ENCODE peak calls at places on chromosomes 16 and 17, in ten cellular contexts. One of them, this sample, is unnamed.

GRCh38 chr17:46764335-46764708 is 54.2 kb downstream of the WNT3 start:
- DNase-seq in A549: no peak
- DNase-seq in tibial artery: no peak
- DNase-seq in uterus: no peak
- DNase-seq in lung: no peak
- DNase-seq in AG04450: no peak
- DNase-seq in fibroblast of lung: no peak
- DNase-seq in OCI-LY7: no peak
- DNase-seq in cardiac muscle cell: no peak
- DNase-seq in thoracic aorta: no peak
- DNase-seq in this sample: no peak

GRCh38 chr16:79272141-79272577 is 328.4 kb downstream of the MAF start:
- DNase-seq in OCI-LY7: no peak
- DNase-seq in thoracic aorta: no peak
- DNase-seq in tibial artery: no peak
- DNase-seq in AG04450: no peak
- DNase-seq in fibroblast of lung: no peak
- DNase-seq in lung: no peak
- DNase-seq in cardiac muscle cell: no peak
- DNase-seq in uterus: no peak
- DNase-seq in A549: no peak
- DNase-seq in this sample: no peak

GRCh38 chr17:47989700-47990099 is 18.8 kb downstream of the CDK5RAP3 start:
- DNase-seq in fibroblast of lung: no peak
- DNase-seq in tibial artery: no peak
- DNase-seq in cardiac muscle cell: no peak
- DNase-seq in OCI-LY7: no peak
- DNase-seq in thoracic aorta: no peak
- DNase-seq in AG04450: no peak
- DNase-seq in A549: no peak
- DNase-seq in uterus: no peak
- DNase-seq in lung: no peak
- DNase-seq in this sample: no peak

GRCh38 chr16:77290451-77291110 is 91.4 kb downstream of the SYCE1L start:
- DNase-seq in cardiac muscle cell: peak
- DNase-seq in tibial artery: no peak
- DNase-seq in AG04450: no peak
- DNase-seq in uterus: no peak
- DNase-seq in A549: peak
- DNase-seq in thoracic aorta: no peak
- DNase-seq in OCI-LY7: no peak
- DNase-seq in fibroblast of lung: peak
- DNase-seq in lung: no peak
- DNase-seq in this sample: no peak

GRCh38 chr17:681738-682137 is 32.9 kb downstream of the VPS53 start:
- DNase-seq in thoracic aorta: no peak
- DNase-seq in cardiac muscle cell: peak
- DNase-seq in OCI-LY7: no peak
- DNase-seq in uterus: no peak
- DNase-seq in lung: no peak
- DNase-seq in A549: no peak
- DNase-seq in tibial artery: no peak
- DNase-seq in fibroblast of lung: peak
- DNase-seq in AG04450: no peak
- DNase-seq in this sample: no peak

GRCh38 chr16:81889896-81890634 is 111.0 kb downstream of the PLCG2 start:
- DNase-seq in lung: peak
- DNase-seq in thoracic aorta: no peak
- DNase-seq in fibroblast of lung: peak
- DNase-seq in A549: peak
- DNase-seq in tibial artery: no peak
- DNase-seq in OCI-LY7: peak
- DNase-seq in uterus: peak
- DNase-seq in AG04450: peak
- DNase-seq in cardiac muscle cell: peak
- DNase-seq in this sample: peak

GRCh38 chr16:70715860-70716357 is 30.1 kb upstream of the MTSS2 start:
- DNase-seq in fibroblast of lung: peak
- DNase-seq in A549: no peak
- DNase-seq in uterus: no peak
- DNase-seq in cardiac muscle cell: peak
- DNase-seq in lung: no peak
- DNase-seq in AG04450: no peak
- DNase-seq in thoracic aorta: no peak
- DNase-seq in OCI-LY7: no peak
- DNase-seq in tibial artery: no peak
- DNase-seq in this sample: no peak

GRCh38 chr17:39194985-39195524 is 2.4 kb downstream of the CACNB1 start:
- DNase-seq in tibial artery: peak
- DNase-seq in thoracic aorta: no peak
- DNase-seq in OCI-LY7: no peak
- DNase-seq in A549: no peak
- DNase-seq in AG04450: no peak
- DNase-seq in cardiac muscle cell: no peak
- DNase-seq in uterus: no peak
- DNase-seq in lung: no peak
- DNase-seq in fibroblast of lung: no peak
- DNase-seq in this sample: no peak

GRCh38 chr16:2473999-2474876 is 689 bp upstream of the TBC1D24 start:
- DNase-seq in thoracic aorta: no peak
- DNase-seq in tibial artery: no peak
- DNase-seq in cardiac muscle cell: peak
- DNase-seq in OCI-LY7: peak
- DNase-seq in A549: peak
- DNase-seq in uterus: no peak
- DNase-seq in lung: no peak
- DNase-seq in AG04450: no peak
- DNase-seq in fibroblast of lung: peak
- DNase-seq in this sample: no peak

GRCh38 chr17:39212841-39213480 is 12.8 kb downstream of the STAC2 start:
- DNase-seq in fibroblast of lung: no peak
- DNase-seq in thoracic aorta: no peak
- DNase-seq in cardiac muscle cell: no peak
- DNase-seq in OCI-LY7: no peak
- DNase-seq in uterus: no peak
- DNase-seq in lung: peak
- DNase-seq in A549: no peak
- DNase-seq in AG04450: no peak
- DNase-seq in tibial artery: peak
- DNase-seq in this sample: no peak

GRCh38 chr17:1414001-1414574 is 14.1 kb upstream of the YWHAE start:
- DNase-seq in lung: no peak
- DNase-seq in uterus: no peak
- DNase-seq in AG04450: no peak
- DNase-seq in thoracic aorta: no peak
- DNase-seq in fibroblast of lung: no peak
- DNase-seq in A549: no peak
- DNase-seq in tibial artery: no peak
- DNase-seq in cardiac muscle cell: no peak
- DNase-seq in OCI-LY7: no peak
- DNase-seq in this sample: no peak

GRCh38 chr17:13503526-13503925 is 98.2 kb downstream of the HS3ST3A1 start:
- DNase-seq in uterus: no peak
- DNase-seq in fibroblast of lung: no peak
- DNase-seq in thoracic aorta: no peak
- DNase-seq in OCI-LY7: no peak
- DNase-seq in A549: no peak
- DNase-seq in AG04450: no peak
- DNase-seq in lung: no peak
- DNase-seq in tibial artery: no peak
- DNase-seq in cardiac muscle cell: no peak
- DNase-seq in this sample: no peak

GRCh38 chr17:2405247-2405926 is 4.5 kb upstream of the MNT start:
- DNase-seq in cardiac muscle cell: peak
- DNase-seq in A549: peak
- DNase-seq in uterus: no peak
- DNase-seq in OCI-LY7: no peak
- DNase-seq in tibial artery: no peak
- DNase-seq in AG04450: peak
- DNase-seq in thoracic aorta: no peak
- DNase-seq in lung: no peak
- DNase-seq in fibroblast of lung: peak
- DNase-seq in this sample: peak

DNA sequence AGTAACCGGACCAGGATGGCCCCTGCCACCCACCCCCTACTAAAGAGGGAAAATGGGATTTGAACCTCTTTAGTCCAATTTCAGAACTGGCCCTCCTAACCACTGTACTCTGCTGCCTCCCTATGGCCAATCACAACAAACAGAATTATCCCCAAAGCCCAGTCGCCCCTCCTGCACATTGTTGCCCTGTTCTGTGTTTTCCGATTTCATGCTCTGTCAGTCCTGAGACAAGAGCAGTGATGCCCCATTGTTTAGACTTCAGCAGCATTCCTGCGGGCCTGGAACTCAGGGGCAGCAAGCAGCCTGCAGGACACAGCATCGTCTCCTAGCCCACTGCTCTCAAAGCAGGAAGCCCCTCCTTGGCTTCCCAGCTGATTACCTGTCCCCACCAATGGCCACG is 20.5 kb upstream of the KLHL11 start:
- DNase-seq in tibial artery: no peak
- DNase-seq in cardiac muscle cell: no peak
- DNase-seq in uterus: no peak
- DNase-seq in A549: peak
- DNase-seq in OCI-LY7: no peak
- DNase-seq in fibroblast of lung: no peak
- DNase-seq in lung: no peak
- DNase-seq in AG04450: no peak
- DNase-seq in thoracic aorta: no peak
- DNase-seq in this sample: no peak
- TF ChIP-seq CTCF in tibial artery: no peak
- TF ChIP-seq CTCF in cardiac muscle cell: peak
- TF ChIP-seq CTCF in uterus: peak
- TF ChIP-seq CTCF in A549: peak
- TF ChIP-seq CTCF in OCI-LY7: peak
- TF ChIP-seq CTCF in fibroblast of lung: peak
- TF ChIP-seq CTCF in lung: no peak
- TF ChIP-seq CTCF in AG04450: peak
- TF ChIP-seq CTCF in thoracic aorta: no peak
- TF ChIP-seq CTCF in this sample: peak

DNA sequence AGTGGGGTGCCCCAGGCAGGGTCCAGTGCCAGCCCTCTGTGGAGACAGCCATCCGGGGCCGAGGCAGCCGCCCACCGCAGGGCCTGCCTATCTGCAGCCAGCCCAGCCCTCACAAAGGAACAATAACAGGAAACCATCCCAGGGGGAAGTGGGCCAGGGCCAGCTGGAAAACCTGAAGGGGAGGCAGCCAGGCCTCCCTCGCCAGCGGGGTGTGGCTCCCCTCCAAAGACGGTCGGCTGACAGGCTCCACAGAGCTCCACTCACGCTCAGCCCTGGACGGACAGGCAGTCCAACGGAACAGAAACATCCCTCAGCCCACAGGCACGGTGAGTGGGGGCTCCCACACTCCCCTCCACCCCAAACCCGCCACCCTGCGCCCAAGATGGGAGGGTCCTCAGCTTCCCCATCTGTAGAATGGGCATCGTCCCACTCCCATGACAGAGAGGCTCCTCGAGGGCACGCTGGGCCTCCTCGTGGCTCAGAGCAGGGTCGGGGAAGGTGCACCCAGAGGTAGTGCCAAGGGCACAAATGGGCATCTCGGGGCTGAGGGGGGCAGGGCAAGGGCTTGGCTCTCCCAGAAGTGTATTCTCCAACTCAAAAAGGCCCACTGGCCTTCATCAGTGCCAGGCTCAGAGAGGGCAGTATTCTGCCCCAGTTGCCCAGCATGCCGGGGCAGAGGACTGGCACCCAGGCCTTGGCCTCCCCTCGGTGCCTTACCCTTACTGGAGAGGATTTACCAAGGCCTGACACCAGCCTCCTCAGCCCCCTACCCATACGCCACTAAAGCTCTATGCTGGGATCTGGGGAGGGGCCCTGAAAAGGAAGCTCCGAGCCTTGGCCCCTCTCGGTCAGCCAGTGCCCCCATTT is at the start of gene CDH5:
- DNase-seq in AG04450: no peak
- DNase-seq in thoracic aorta: no peak
- DNase-seq in cardiac muscle cell: peak
- DNase-seq in tibial artery: peak
- DNase-seq in OCI-LY7: no peak
- DNase-seq in lung: peak
- DNase-seq in A549: no peak
- DNase-seq in uterus: peak
- DNase-seq in fibroblast of lung: peak
- DNase-seq in this sample: no peak
- H3K27ac ChIP-seq in AG04450: no peak
- H3K27ac ChIP-seq in thoracic aorta: no peak
- H3K27ac ChIP-seq in cardiac muscle cell: no peak
- H3K27ac ChIP-seq in tibial artery: peak
- H3K27ac ChIP-seq in OCI-LY7: no peak
- H3K27ac ChIP-seq in lung: peak
- H3K27ac ChIP-seq in A549: no peak
- H3K27ac ChIP-seq in uterus: peak
- H3K27ac ChIP-seq in fibroblast of lung: no peak
- H3K27ac ChIP-seq in this sample: no peak

DNA sequence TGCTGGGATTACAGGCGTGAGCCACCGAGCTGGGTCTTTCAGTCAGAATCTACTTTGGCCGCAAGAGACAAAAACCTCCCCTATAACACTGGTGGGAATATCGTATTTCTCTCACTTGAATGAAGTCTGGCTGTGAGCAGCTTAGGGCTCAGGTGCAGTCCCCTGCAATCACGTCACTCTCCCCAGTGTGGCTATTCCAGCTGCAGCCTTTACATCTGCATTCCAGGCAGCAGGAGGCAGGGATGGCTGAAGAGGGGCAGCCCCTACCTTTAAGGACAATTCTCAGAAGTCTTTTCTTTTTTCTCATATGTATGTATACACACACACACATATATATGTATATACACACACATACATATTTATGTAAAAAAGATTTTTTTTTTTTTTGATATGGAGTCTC is 3.0 kb downstream of the DEF8 start:
- DNase-seq in uterus: no peak
- DNase-seq in lung: no peak
- DNase-seq in fibroblast of lung: no peak
- DNase-seq in cardiac muscle cell: no peak
- DNase-seq in AG04450: no peak
- DNase-seq in A549: no peak
- DNase-seq in thoracic aorta: no peak
- DNase-seq in OCI-LY7: no peak
- DNase-seq in tibial artery: no peak
- DNase-seq in this sample: no peak
- TF ChIP-seq CTCF in uterus: no peak
- TF ChIP-seq CTCF in lung: no peak
- TF ChIP-seq CTCF in fibroblast of lung: no peak
- TF ChIP-seq CTCF in cardiac muscle cell: no peak
- TF ChIP-seq CTCF in AG04450: no peak
- TF ChIP-seq CTCF in A549: no peak
- TF ChIP-seq CTCF in thoracic aorta: no peak
- TF ChIP-seq CTCF in OCI-LY7: no peak
- TF ChIP-seq CTCF in tibial artery: no peak
- TF ChIP-seq CTCF in this sample: no peak

DNA sequence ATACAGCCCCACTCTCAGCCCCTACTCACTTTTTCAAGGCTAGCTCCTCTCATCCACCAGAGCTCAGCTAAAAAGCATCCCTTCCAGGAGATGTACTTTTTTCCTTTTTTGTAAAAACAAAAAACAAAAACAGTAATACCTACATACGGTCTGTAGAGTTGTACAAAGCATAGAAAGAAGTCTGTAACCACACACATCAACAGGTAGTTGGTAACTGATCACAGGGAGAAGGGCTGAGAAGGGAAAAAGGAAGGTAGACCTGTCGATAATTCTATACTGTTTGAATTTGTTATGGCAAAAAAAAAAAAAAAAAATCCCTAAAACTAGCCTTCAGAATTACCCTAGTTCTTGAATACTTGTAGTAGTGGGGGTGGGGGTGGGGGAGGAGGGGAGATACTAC is 874 bp downstream of the SLC25A19 start:
- DNase-seq in uterus: no peak
- DNase-seq in fibroblast of lung: no peak
- DNase-seq in cardiac muscle cell: no peak
- DNase-seq in thoracic aorta: no peak
- DNase-seq in tibial artery: no peak
- DNase-seq in lung: no peak
- DNase-seq in A549: no peak
- DNase-seq in OCI-LY7: no peak
- DNase-seq in AG04450: no peak
- DNase-seq in this sample: no peak
- H3K27ac ChIP-seq in uterus: no peak
- H3K27ac ChIP-seq in fibroblast of lung: no peak
- H3K27ac ChIP-seq in cardiac muscle cell: no peak
- H3K27ac ChIP-seq in thoracic aorta: no peak
- H3K27ac ChIP-seq in tibial artery: peak
- H3K27ac ChIP-seq in lung: no peak
- H3K27ac ChIP-seq in A549: peak
- H3K27ac ChIP-seq in OCI-LY7: peak
- H3K27ac ChIP-seq in AG04450: no peak
- H3K27ac ChIP-seq in this sample: peak